ENCODE peak calls at places on chromosomes 1 and 21, in four cellular contexts. X is GM12878, V is H1, D is neural progenitor cell. Z is an unnamed sample.

GRCh38 chr1:232600430-232601258 is 29.3 kb downstream of the SIPA1L2 start:
- DNase-seq in X (no peak), V (no peak), D (no peak), Z (no peak)

GRCh38 chr1:114154146-114154962 is 685 bp upstream of the SYT6 start:
- DNase-seq in X (no peak), V (no peak), D (peak), Z (peak)

GRCh38 chr1:172642970-172643369 is 15.9 kb upstream of the FASLG start:
- DNase-seq in X (no peak), V (no peak), D (no peak), Z (no peak)

GRCh38 chr1:55421317-55421716 is 206.2 kb upstream of the USP24 start:
- DNase-seq in X (no peak), V (no peak), D (no peak), Z (peak)

GRCh38 chr1:223720987-223721591 is 8.8 kb downstream of the CAPN2 start:
- DNase-seq in X (no peak), V (no peak), D (no peak), Z (peak)

GRCh38 chr1:9291914-9292360 is 757 bp upstream of the SPSB1 start:
- DNase-seq in X (no peak), V (no peak), D (peak), Z (peak)

GRCh38 chr1:117368116-117369108 is 1.2 kb downstream of the MAN1A2 start:
- DNase-seq in X (no peak), V (no peak), D (peak), Z (peak)

GRCh38 chr21:15514073-15514946 is 215.5 kb upstream of the USP25 start:
- DNase-seq in X (peak), V (no peak), D (no peak), Z (peak)

GRCh38 chr1:217921126-217921900 is 290.2 kb downstream of the SPATA17 start:
- DNase-seq in X (no peak), V (no peak), D (no peak), Z (peak)

GRCh38 chr1:53945433-53946251 is at the start of gene IFT25:
- DNase-seq in X (peak), V (peak), D (peak), Z (peak)

GRCh38 chr1:235669277-235669676 is 19.7 kb upstream of the GNG4 start:
- DNase-seq in X (no peak), V (no peak), D (no peak), Z (no peak)

GRCh38 chr1:248739580-248740205 is 15.9 kb downstream of the LYPD8 start:
- DNase-seq in X (no peak), V (no peak), D (no peak), Z (no peak)

GRCh38 chr1:58477390-58477789 is 69.1 kb downstream of the OMA1 start:
- DNase-seq in X (no peak), V (no peak), D (no peak), Z (no peak)

GRCh38 chr1:52549267-52549666 is 3.6 kb downstream of the TUT4 start:
- DNase-seq in X (no peak), V (no peak), D (no peak), Z (no peak)

GRCh38 chr1:40389871-40390560 is 16.5 kb downstream of the SMAP2 start:
- DNase-seq in X (no peak), V (no peak), D (no peak), Z (peak)

GRCh38 chr1:227767401-227768396 is 32.5 kb downstream of the SNAP47 start:
- DNase-seq in X (no peak), V (no peak), D (no peak), Z (no peak)

GRCh38 chr1:245678866-245679411 is 524.2 kb downstream of the KIF26B start:
- DNase-seq in X (no peak), V (no peak), D (no peak), Z (no peak)

GRCh38 chr1:109776206-109776835 is 12.6 kb upstream of the EPS8L3 start:
- DNase-seq in X (no peak), V (no peak), D (no peak), Z (no peak)

GRCh38 chr1:112371770-112372169 is 24.2 kb upstream of the CTTNBP2NL start:
- DNase-seq in X (no peak), V (no peak), D (no peak), Z (no peak)

GRCh38 chr1:4511374-4511773 is 143.0 kb upstream of the AJAP1 start:
- DNase-seq in X (no peak), V (no peak), D (no peak), Z (no peak)

GRCh38 chr1:110607663-110608230 is 1.6 kb upstream of the KCNA2 start:
- DNase-seq in X (no peak), V (no peak), D (peak), Z (no peak)

GRCh38 chr1:64343105-64343960 is 126.6 kb upstream of the CACHD1 start:
- DNase-seq in X (no peak), V (no peak), D (no peak), Z (peak)

GRCh38 chr1:179807691-179808485 is 64.8 kb downstream of the FAM163A start:
- DNase-seq in X (no peak), V (no peak), D (no peak), Z (peak)

GRCh38 chr1:17128361-17128760 is 9.1 kb upstream of the PADI2 start:
- DNase-seq in X (no peak), V (no peak), D (no peak), Z (no peak)

GRCh38 chr1:94281361-94282142 is 44.2 kb upstream of the ARHGAP29 start:
- DNase-seq in X (no peak), V (no peak), D (no peak), Z (no peak)

DNA sequence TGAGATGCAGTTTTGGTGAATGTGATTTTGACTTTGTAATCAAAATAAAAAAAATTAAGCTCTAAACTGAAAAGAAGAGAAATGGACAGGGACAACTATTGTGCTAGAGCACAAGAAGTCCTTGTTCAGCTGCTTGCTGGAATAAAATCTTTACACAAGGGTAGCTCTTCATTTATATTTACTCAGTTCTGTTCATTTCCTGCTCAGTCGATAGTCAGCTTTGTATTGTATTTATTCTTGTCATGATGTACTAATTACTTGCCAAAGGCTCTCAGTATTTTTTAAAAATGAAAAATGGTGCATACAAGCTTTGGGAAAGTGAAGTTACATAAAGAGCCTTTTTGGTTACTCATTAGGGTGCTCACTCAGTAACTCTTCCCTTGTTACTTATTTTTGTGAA is 17.8 kb downstream of the F5 start:
- DNase-seq in X (no peak), V (no peak), D (no peak), Z (no peak)
- H3K4me2 ChIP-seq in X (no peak), V (no peak), D (no peak), Z (no peak)

DNA sequence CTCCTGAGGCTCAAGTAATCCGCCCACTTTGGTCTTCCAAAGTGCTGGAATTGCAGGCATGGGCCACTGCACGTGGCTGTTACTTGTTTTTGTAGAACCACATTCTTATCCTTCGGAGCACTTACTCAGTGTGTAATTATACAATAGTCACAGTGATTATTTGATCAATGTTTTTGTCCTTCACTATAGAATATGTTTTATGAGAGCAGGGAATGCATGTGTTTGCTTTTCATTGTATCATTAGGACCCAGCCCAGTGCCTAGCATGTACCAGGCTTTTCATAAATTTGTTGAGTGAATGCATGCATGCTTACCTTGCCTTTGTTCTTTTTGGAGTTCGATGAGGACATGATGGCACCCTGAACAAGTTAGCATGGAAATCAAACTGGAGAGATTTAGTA is 5.8 kb downstream of the SZT2 start:
- DNase-seq in X (no peak), V (no peak), D (no peak), Z (no peak)
- H3K27ac ChIP-seq in X (no peak), V (no peak), D (no peak), Z (no peak)

GRCh38 chr21:31914472-31914871 is 41.7 kb downstream of the HUNK start:
- DNase-seq in X (no peak), V (no peak), D (no peak), Z (no peak)
- H3K4me2 ChIP-seq in X (no peak), V (no peak), D (no peak), Z (no peak)

GRCh38 chr1:200378096-200378495 is 31.7 kb downstream of the ZNF281 start:
- DNase-seq in X (no peak), V (no peak), D (no peak), Z (no peak)
- H3K27ac ChIP-seq in X (no peak), V (no peak), D (no peak), Z (no peak)

DNA sequence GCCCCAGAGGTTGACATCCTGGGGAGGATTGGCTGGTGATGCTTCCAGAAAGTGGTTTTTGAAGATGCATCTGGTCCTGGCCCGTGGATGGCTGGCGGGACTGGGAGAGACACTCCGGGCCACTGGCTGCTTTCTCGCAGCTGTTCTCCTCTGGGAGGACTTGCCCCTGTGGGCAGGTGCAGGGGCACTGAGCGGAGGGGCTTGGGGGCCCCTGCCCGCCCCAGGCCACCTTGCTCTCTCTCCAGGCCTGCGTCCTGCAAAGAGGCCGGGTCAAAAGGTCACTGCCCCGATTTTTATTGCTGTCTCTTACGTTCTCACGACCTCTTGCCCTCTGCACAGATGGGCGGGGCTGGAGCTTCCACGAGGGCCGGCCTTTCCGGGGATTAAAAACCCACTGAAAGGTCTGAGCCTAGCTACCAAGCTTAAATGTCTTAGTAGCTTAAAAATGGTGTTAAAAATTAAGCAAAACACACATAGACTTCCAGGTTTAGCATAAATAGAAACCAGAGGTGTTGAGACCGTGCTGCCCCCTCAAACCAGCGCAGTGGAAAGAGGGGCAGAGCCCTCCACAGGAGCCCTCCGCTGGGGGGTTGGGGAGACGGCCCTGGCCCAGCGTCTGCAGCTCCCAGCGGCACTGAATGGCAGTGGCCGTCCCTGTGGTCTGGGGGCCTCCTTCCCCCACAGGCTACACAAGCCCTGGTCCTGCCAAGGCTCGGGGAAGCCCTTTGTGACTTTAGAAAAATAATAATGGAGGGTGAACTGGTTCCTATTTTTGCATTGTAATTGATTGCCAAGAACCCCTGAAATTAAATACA is 43.9 kb downstream of the SKI start:
- DNase-seq in X (no peak), V (no peak), D (peak), Z (no peak)
- H3K4me2 ChIP-seq in X (no peak), V (no peak), D (peak), Z (peak)

GRCh38 chr1:33876970-33877680 is 13.2 kb downstream of the HMGB4 start:
- DNase-seq in X (no peak), V (no peak), D (no peak), Z (no peak)
- H3K27ac ChIP-seq in X (no peak), V (no peak), D (no peak), Z (no peak)

DNA sequence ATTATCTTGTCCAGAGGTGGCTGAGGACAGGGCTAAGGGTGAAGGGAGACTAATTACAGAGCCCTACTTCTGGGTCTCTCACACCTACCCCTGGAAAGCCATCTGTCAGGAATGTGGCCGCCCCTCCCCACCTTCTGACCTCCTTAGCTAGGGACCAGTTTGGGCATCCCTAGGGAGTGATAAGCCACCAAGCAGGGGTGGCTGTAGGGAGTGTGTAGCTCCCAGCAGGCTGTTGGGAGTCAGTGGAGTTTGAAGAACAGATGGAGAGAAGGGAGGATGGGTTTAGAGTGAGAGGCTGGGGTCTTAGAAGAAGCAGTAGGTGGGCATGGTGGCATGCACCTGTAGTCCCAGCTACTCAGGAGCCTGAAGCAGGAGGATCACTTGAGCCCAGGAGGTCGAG is 808 bp upstream of the SERINC2 start:
- DNase-seq in X (no peak), V (no peak), D (no peak), Z (no peak)
- H3K4me2 ChIP-seq in X (no peak), V (peak), D (peak), Z (peak)

GRCh38 chr21:44285102-44285501 is 574 bp upstream of the AIRE start:
- DNase-seq in X (no peak), V (no peak), D (no peak), Z (no peak)

GRCh38 chr21:44282370-44282769 is 3.3 kb upstream of the AIRE start:
- DNase-seq in X (no peak), V (no peak), D (no peak), Z (no peak)

GRCh38 chr21:44283953-44284352 is 1.7 kb upstream of the AIRE start:
- DNase-seq in X (no peak), V (no peak), D (no peak), Z (no peak)

GRCh38 chr21:44279621-44280260 is 5.9 kb upstream of the AIRE start:
- DNase-seq in X (no peak), V (no peak), D (no peak), Z (no peak)

DNA sequence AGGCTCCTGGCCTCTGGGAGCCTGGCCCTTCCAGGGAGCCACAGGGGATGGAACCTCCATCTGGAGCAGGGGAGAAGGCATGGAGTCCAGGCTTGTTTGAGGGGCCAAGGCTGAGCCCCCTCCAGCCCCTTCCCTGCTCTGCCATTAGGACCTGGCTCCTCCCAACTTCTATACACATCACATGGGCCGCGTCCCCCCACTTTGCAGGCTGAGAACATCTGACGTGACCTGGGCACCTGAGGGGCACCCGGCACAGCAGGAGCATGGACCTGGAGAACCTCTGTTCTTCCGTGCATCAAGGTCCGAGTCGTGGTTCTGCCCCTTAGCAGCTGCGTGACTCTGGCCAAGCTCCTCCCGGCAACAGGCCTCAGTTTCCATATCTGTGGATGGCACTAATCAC is 3.9 kb upstream of the AIRE start:
- DNase-seq in X (no peak), V (no peak), D (no peak), Z (no peak)
- H3K27ac ChIP-seq in X (no peak), V (no peak), D (no peak), Z (no peak)

DNA sequence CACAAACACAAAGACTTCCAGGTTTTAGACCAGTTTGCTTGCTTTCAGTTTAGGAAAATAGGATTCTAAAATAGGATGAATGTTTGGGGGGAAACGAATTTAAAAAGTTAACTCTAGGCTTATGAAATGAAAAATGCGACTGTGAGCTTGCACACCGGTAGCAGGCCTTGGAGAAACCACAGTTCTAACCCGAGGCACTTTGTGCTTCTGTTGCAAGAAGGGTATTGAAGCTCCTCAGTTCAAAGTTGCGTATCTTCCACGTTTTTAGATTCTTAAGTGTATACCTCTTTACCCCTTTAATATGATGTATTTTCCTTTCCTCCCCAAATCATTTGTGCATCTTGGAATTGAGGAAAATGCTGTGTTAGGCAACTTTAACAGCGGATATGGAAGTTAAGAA is 2.4 kb downstream of the MRPS6 start:
- DNase-seq in X (no peak), V (no peak), D (no peak), Z (no peak)
- H3K4me2 ChIP-seq in X (peak), V (no peak), D (peak), Z (peak)

GRCh38 chr21:36538761-36539160 is 58.8 kb upstream of the CLDN14 start:
- DNase-seq in X (no peak), V (no peak), D (no peak), Z (no peak)

GRCh38 chr21:36535618-36536241 is 55.8 kb upstream of the CLDN14 start:
- DNase-seq in X (peak), V (no peak), D (no peak), Z (no peak)

GRCh38 chr21:36532769-36533467 is 53.0 kb upstream of the CLDN14 start:
- DNase-seq in X (no peak), V (no peak), D (no peak), Z (no peak)

GRCh38 chr21:36533468-36533848 is 53.5 kb upstream of the CLDN14 start:
- DNase-seq in X (no peak), V (no peak), D (no peak), Z (no peak)

GRCh38 chr21:36534656-36535055 is 54.7 kb upstream of the CLDN14 start:
- DNase-seq in X (no peak), V (no peak), D (no peak), Z (no peak)
- H3K27ac ChIP-seq in X (peak), V (no peak), D (no peak), Z (no peak)

Z was measured in hepatocyte.